ENCODE peak calls at places on chromosomes 5 and 9, in five cellular contexts. One of them, this sample, is unnamed.

GRCh38 chr5:157748740-157749461 is 5.4 kb downstream of the LSM11 start:
- DNase-seq in PC-3: peak
- DNase-seq in neural progenitor cell: no peak
- DNase-seq in GM23338: no peak
- DNase-seq in OCI-LY7: no peak
- DNase-seq in this sample: no peak

GRCh38 chr9:124256517-124257069 is 1.2 kb upstream of the NEK6 start:
- DNase-seq in PC-3: peak
- DNase-seq in neural progenitor cell: peak
- DNase-seq in GM23338: no peak
- DNase-seq in OCI-LY7: peak
- DNase-seq in this sample: no peak

GRCh38 chr5:83472508-83473343 is 1.2 kb downstream of the VCAN start:
- DNase-seq in PC-3: no peak
- DNase-seq in neural progenitor cell: peak
- DNase-seq in GM23338: peak
- DNase-seq in OCI-LY7: no peak
- DNase-seq in this sample: peak

GRCh38 chr9:114028646-114029045 is 49.5 kb downstream of the AMBP start:
- DNase-seq in PC-3: no peak
- DNase-seq in neural progenitor cell: no peak
- DNase-seq in GM23338: no peak
- DNase-seq in OCI-LY7: no peak
- DNase-seq in this sample: no peak

GRCh38 chr9:76441551-76442322 is 17.2 kb upstream of the GCNT1 start:
- DNase-seq in PC-3: peak
- DNase-seq in neural progenitor cell: no peak
- DNase-seq in GM23338: no peak
- DNase-seq in OCI-LY7: no peak
- DNase-seq in this sample: no peak

GRCh38 chr5:55816342-55816741 is 34.8 kb upstream of the IL31RA start:
- DNase-seq in PC-3: peak
- DNase-seq in neural progenitor cell: no peak
- DNase-seq in GM23338: no peak
- DNase-seq in OCI-LY7: no peak
- DNase-seq in this sample: no peak

GRCh38 chr5:143225511-143225910 is 178.0 kb downstream of the NR3C1 start:
- DNase-seq in PC-3: no peak
- DNase-seq in neural progenitor cell: no peak
- DNase-seq in GM23338: no peak
- DNase-seq in OCI-LY7: no peak
- DNase-seq in this sample: no peak

GRCh38 chr5:4081466-4081865 is 485.8 kb downstream of the IRX1 start:
- DNase-seq in PC-3: no peak
- DNase-seq in neural progenitor cell: no peak
- DNase-seq in GM23338: no peak
- DNase-seq in OCI-LY7: no peak
- DNase-seq in this sample: no peak

GRCh38 chr9:114745108-114745848 is 60.6 kb downstream of the TNFSF15 start:
- DNase-seq in PC-3: peak
- DNase-seq in neural progenitor cell: no peak
- DNase-seq in GM23338: no peak
- DNase-seq in OCI-LY7: no peak
- DNase-seq in this sample: no peak

GRCh38 chr9:76542360-76542759 is 83.4 kb downstream of the GCNT1 start:
- DNase-seq in PC-3: no peak
- DNase-seq in neural progenitor cell: peak
- DNase-seq in GM23338: peak
- DNase-seq in OCI-LY7: no peak
- DNase-seq in this sample: no peak

GRCh38 chr9:116494815-116495634 is 192.1 kb upstream of the TRIM32 start:
- DNase-seq in PC-3: peak
- DNase-seq in neural progenitor cell: peak
- DNase-seq in GM23338: peak
- DNase-seq in OCI-LY7: peak
- DNase-seq in this sample: peak

GRCh38 chr5:72855821-72856220 is 39.4 kb downstream of the TNPO1 start:
- DNase-seq in PC-3: no peak
- DNase-seq in neural progenitor cell: no peak
- DNase-seq in GM23338: no peak
- DNase-seq in OCI-LY7: no peak
- DNase-seq in this sample: no peak

GRCh38 chr5:176863041-176863764 is 35.9 kb downstream of the HK3 start:
- DNase-seq in PC-3: no peak
- DNase-seq in neural progenitor cell: peak
- DNase-seq in GM23338: no peak
- DNase-seq in OCI-LY7: peak
- DNase-seq in this sample: no peak

GRCh38 chr5:8839361-8840055 is 706.4 kb downstream of the SEMA5A start:
- DNase-seq in PC-3: no peak
- DNase-seq in neural progenitor cell: no peak
- DNase-seq in GM23338: no peak
- DNase-seq in OCI-LY7: no peak
- DNase-seq in this sample: no peak

GRCh38 chr9:95188459-95188858 is 129.1 kb downstream of the FANCC start:
- DNase-seq in PC-3: no peak
- DNase-seq in neural progenitor cell: no peak
- DNase-seq in GM23338: no peak
- DNase-seq in OCI-LY7: no peak
- DNase-seq in this sample: no peak

GRCh38 chr5:61732376-61732775 is 400.3 kb downstream of the ZSWIM6 start:
- DNase-seq in PC-3: no peak
- DNase-seq in neural progenitor cell: peak
- DNase-seq in GM23338: peak
- DNase-seq in OCI-LY7: no peak
- DNase-seq in this sample: no peak

GRCh38 chr9:100856238-100856637 is 172.3 kb upstream of the PLPPR1 start:
- DNase-seq in PC-3: no peak
- DNase-seq in neural progenitor cell: no peak
- DNase-seq in GM23338: no peak
- DNase-seq in OCI-LY7: no peak
- DNase-seq in this sample: no peak

GRCh38 chr9:95189230-95190098 is 128.0 kb downstream of the FANCC start:
- DNase-seq in PC-3: no peak
- DNase-seq in neural progenitor cell: no peak
- DNase-seq in GM23338: no peak
- DNase-seq in OCI-LY7: no peak
- DNase-seq in this sample: no peak

GRCh38 chr5:103094737-103095136 is 25.2 kb downstream of the GIN1 start:
- DNase-seq in PC-3: no peak
- DNase-seq in neural progenitor cell: no peak
- DNase-seq in GM23338: no peak
- DNase-seq in OCI-LY7: no peak
- DNase-seq in this sample: no peak

GRCh38 chr9:127813739-127814226 is 11.1 kb downstream of the FPGS start:
- DNase-seq in PC-3: no peak
- DNase-seq in neural progenitor cell: no peak
- DNase-seq in GM23338: no peak
- DNase-seq in OCI-LY7: no peak
- DNase-seq in this sample: no peak

GRCh38 chr9:110933350-110934001 is 104.8 kb downstream of the LPAR1 start:
- DNase-seq in PC-3: no peak
- DNase-seq in neural progenitor cell: no peak
- DNase-seq in GM23338: no peak
- DNase-seq in OCI-LY7: no peak
- DNase-seq in this sample: peak

DNA sequence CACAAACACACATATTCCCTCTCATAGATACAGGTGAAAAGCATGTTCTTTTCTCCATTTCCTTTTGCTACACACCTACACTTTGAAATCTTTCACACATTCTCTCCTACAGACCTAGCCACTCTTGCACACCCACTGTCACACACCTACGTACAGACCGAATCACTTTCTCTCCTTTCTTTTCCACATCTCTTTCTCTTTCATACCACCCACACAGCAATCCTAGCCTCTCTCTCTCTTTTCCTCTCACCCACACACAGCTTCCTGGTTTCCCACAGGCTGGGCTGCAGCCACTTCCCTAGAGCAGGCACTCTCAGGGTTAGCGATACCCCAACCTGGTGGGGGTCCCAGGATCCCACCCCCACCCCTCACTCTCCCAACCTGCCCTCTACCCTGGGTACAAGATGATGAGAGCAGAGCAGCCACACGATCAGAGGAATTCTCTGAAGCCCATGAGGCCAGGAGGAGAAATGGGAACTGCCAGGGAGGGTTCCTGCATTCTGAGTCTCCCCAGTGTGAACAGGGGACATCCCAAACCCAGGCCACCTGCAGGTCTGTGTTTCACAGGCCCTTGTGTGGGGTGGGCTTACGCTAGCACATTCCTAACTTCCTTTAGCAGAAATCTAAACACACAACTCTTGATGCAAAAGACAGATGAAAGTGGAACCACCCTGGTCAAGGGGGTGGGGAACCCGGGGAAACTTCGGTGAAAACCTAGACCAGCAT is 17.1 kb upstream of the SYNPO start:
- DNase-seq in PC-3: no peak
- DNase-seq in neural progenitor cell: no peak
- DNase-seq in GM23338: no peak
- DNase-seq in OCI-LY7: no peak
- DNase-seq in this sample: no peak
- H2AFZ ChIP-seq in PC-3: no peak
- H2AFZ ChIP-seq in neural progenitor cell: no peak
- H2AFZ ChIP-seq in GM23338: peak
- H2AFZ ChIP-seq in OCI-LY7: no peak
- H2AFZ ChIP-seq in this sample: no peak

DNA sequence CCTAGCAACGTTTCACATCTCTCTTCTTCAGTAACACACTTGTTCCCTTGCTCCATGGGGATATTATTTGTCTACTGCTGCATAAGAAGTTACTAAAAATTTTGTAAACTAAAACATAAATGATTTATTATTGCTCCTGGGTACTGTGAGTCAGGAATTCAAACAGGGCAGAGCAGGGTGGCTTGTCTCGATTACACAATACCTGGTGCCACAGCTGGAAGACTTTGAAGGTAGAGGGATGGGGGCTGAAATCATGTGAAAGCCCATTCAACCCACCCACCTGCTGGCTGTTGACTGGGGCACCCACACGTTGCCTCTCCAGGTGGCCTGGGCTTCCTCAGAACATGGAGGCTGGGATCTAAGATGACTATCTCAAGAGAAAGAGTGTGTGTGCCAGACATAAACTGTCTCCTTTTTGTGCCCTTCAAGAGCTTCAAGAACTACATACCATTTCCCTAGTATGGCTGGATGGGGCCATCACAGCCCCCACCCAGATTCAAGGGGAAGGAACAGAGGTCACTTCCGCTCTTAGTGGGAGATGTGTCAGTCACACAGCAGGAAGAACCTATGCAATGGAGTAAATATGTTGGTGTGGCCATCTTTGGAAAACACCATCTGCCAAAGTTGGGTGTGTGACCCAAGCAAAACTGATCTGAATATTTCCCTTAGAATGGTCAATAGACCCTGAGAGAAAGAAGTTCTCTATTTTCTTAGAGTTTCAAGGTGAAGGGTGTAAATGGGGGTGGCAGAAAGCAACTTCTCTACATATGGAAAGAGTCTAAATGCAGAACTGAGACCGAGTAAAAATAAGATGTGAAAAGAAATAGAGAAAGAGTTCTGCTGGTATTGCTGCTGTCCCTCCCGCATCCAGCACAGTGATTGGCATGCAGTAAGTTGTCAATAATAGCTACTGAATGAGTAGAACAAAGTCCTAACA is 212.9 kb downstream of the ESM1 start:
- DNase-seq in PC-3: peak
- DNase-seq in neural progenitor cell: no peak
- DNase-seq in GM23338: no peak
- DNase-seq in OCI-LY7: no peak
- DNase-seq in this sample: no peak
- TF ChIP-seq EZH2phosphoT487 in PC-3: no peak
- TF ChIP-seq EZH2phosphoT487 in neural progenitor cell: no peak
- TF ChIP-seq EZH2phosphoT487 in GM23338: no peak
- TF ChIP-seq EZH2phosphoT487 in OCI-LY7: no peak
- TF ChIP-seq EZH2phosphoT487 in this sample: no peak

GRCh38 chr5:164256954-164257353 is 751.5 kb downstream of the MAT2B start:
- DNase-seq in PC-3: no peak
- DNase-seq in neural progenitor cell: no peak
- DNase-seq in GM23338: no peak
- DNase-seq in OCI-LY7: no peak
- DNase-seq in this sample: no peak

GRCh38 chr5:164255598-164256213 is 750.3 kb downstream of the MAT2B start:
- DNase-seq in PC-3: no peak
- DNase-seq in neural progenitor cell: no peak
- DNase-seq in GM23338: peak
- DNase-seq in OCI-LY7: no peak
- DNase-seq in this sample: no peak

GRCh38 chr5:164256351-164256750 is 750.9 kb downstream of the MAT2B start:
- DNase-seq in PC-3: peak
- DNase-seq in neural progenitor cell: no peak
- DNase-seq in GM23338: no peak
- DNase-seq in OCI-LY7: no peak
- DNase-seq in this sample: no peak

DNA sequence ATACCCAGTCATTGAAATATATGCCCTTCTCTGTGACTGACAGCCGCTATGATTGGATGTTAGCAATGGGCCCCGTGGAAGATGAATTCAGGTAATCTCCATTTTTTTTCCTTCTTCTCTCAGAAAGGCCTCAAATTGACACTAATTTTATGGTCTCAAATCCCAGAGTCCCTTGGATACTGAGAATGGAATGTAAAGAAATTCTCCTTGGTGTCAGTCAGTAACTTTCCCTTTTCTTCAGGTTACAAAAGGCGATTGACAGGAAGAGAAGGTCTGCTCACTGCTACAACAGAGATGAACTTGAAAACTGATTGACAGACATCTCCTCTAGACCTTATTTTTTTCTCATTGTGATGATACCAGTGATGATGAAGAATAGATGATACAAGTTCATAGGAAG is 748.3 kb downstream of the MAT2B start:
- DNase-seq in PC-3: no peak
- DNase-seq in neural progenitor cell: no peak
- DNase-seq in GM23338: no peak
- DNase-seq in OCI-LY7: no peak
- DNase-seq in this sample: no peak
- H3K4me2 ChIP-seq in PC-3: no peak
- H3K4me2 ChIP-seq in neural progenitor cell: no peak
- H3K4me2 ChIP-seq in GM23338: no peak
- H3K4me2 ChIP-seq in OCI-LY7: no peak
- H3K4me2 ChIP-seq in this sample: no peak

DNA sequence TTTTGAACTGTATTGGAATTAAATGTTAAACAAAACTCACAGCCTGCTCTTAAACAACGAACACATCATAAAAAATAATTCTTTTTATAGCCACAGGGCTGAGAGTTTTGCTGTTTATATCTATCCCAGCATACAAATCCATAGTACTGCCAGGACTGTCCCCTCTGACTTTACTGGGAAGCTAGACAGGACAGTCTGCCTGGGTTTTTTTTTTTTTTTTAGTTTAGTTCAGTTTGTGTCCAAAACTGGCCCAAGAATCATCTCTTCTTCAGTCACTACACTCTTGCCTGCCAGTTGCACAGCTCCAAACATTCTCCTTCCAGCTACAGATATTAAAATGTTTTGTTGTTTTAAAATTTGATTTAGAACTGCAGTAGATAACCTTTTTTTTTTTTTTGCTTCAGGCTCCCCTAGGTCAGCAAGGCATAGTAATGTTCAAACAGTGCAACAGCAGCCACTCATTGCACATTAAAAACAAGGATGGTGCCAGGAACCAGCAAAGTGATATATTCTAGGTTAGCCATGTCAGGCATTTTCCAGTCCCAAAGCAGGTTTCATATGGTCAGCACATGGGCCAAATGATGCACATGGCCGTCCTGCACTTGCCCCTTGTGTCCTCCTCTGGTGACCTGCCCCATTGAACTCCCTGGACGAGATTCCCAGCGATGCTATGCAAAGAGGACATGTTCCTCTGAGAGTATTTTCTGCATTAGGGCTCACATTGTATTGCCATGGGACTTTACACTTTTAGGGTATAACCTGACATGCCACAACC is 173.5 kb downstream of the ARL15 start:
- DNase-seq in PC-3: no peak
- DNase-seq in neural progenitor cell: no peak
- DNase-seq in GM23338: no peak
- DNase-seq in OCI-LY7: no peak
- DNase-seq in this sample: no peak
- H2AFZ ChIP-seq in PC-3: no peak
- H2AFZ ChIP-seq in neural progenitor cell: no peak
- H2AFZ ChIP-seq in GM23338: no peak
- H2AFZ ChIP-seq in OCI-LY7: no peak
- H2AFZ ChIP-seq in this sample: no peak

This sample was measured in MM.1S.